ENCODE peak calls at places on chromosomes 3 and 15, in eight cellular contexts. N, F, C, Q, V, E, O and I are unnamed samples.

GRCh38 chr3:188598872-188599271 is 444.9 kb downstream of the LPP start:
- DNase-seq in N (no peak), F (no peak), C (no peak), Q (no peak), V (no peak), E (no peak), O (no peak), I (no peak)

GRCh38 chr3:159619341-159619885 is 369.2 kb upstream of the IL12A start:
- DNase-seq in N (no peak), F (no peak), C (peak; percentile 61), Q (no peak), V (no peak), E (no peak), O (peak; percentile 41), I (no peak)

GRCh38 chr3:168093229-168093628 is 2.5 kb downstream of the GOLIM4 start:
- DNase-seq in N (no peak), F (no peak), C (no peak), Q (no peak), V (no peak), E (no peak), O (no peak), I (no peak)

GRCh38 chr15:33126559-33127290 is 67.8 kb downstream of the FMN1 start:
- DNase-seq in N (peak; percentile 95), F (peak; percentile 67), C (no peak), Q (peak; percentile 45), V (peak; percentile 34), E (peak; percentile 68), O (peak; percentile 91), I (peak; percentile 80)

GRCh38 chr3:180804871-180805430 is 107.5 kb upstream of the FXR1 start:
- DNase-seq in N (no peak), F (no peak), C (no peak), Q (no peak), V (no peak), E (no peak), O (peak; percentile 54), I (peak; percentile 6)

GRCh38 chr3:47791193-47791855 is 9.6 kb upstream of the SMARCC1 start:
- DNase-seq in N (no peak), F (no peak), C (no peak), Q (no peak), V (no peak), E (no peak), O (no peak), I (no peak)

GRCh38 chr15:89964555-89964954 is 36.6 kb upstream of the ZNF710 start:
- DNase-seq in N (no peak), F (no peak), C (no peak), Q (peak; percentile 32), V (no peak), E (peak; percentile 41), O (no peak), I (no peak)

GRCh38 chr3:27451845-27452244 is 32.3 kb downstream of the SLC4A7 start:
- DNase-seq in N (no peak), F (no peak), C (peak; percentile 45), Q (no peak), V (no peak), E (no peak), O (no peak), I (no peak)

GRCh38 chr3:57397175-57398026 is 104.9 kb upstream of the ASB14 start:
- DNase-seq in N (no peak), F (peak; percentile 53), C (peak; percentile 58), Q (peak; percentile 56), V (peak; percentile 85), E (peak; percentile 52), O (peak; percentile 19), I (peak; percentile 10)

GRCh38 chr15:67225336-67225735 is 29.1 kb downstream of the AAGAB start:
- DNase-seq in N (no peak), F (no peak), C (no peak), Q (no peak), V (no peak), E (no peak), O (peak; percentile 36), I (no peak)

GRCh38 chr3:131501949-131502348 is 822 bp downstream of the MRPL3 start:
- DNase-seq in N (no peak), F (no peak), C (peak; percentile 37), Q (no peak), V (peak; percentile 23), E (no peak), O (no peak), I (no peak)

GRCh38 chr15:56598991-56599390 is 134.1 kb upstream of the MNS1 start:
- DNase-seq in N (no peak), F (no peak), C (no peak), Q (no peak), V (no peak), E (no peak), O (peak; percentile 49), I (peak; percentile 38)

GRCh38 chr3:64109438-64109837 is 86.1 kb upstream of the PSMD6 start:
- DNase-seq in N (no peak), F (no peak), C (no peak), Q (no peak), V (no peak), E (no peak), O (no peak), I (no peak)

GRCh38 chr15:79516646-79517045 is 84.5 kb downstream of the MINAR1 start:
- DNase-seq in N (no peak), F (no peak), C (no peak), Q (no peak), V (no peak), E (no peak), O (no peak), I (no peak)

GRCh38 chr15:75202251-75203016 is 752 bp downstream of the C15orf39 start:
- DNase-seq in N (peak; percentile 59), F (peak; percentile 85), C (peak; percentile 70), Q (peak; percentile 87), V (peak; percentile 94), E (peak; percentile 78), O (peak; percentile 47), I (no peak)

GRCh38 chr15:89494006-89494405 is 2.4 kb downstream of the RHCG start:
- DNase-seq in N (no peak), F (no peak), C (no peak), Q (no peak), V (no peak), E (no peak), O (no peak), I (no peak)

DNA sequence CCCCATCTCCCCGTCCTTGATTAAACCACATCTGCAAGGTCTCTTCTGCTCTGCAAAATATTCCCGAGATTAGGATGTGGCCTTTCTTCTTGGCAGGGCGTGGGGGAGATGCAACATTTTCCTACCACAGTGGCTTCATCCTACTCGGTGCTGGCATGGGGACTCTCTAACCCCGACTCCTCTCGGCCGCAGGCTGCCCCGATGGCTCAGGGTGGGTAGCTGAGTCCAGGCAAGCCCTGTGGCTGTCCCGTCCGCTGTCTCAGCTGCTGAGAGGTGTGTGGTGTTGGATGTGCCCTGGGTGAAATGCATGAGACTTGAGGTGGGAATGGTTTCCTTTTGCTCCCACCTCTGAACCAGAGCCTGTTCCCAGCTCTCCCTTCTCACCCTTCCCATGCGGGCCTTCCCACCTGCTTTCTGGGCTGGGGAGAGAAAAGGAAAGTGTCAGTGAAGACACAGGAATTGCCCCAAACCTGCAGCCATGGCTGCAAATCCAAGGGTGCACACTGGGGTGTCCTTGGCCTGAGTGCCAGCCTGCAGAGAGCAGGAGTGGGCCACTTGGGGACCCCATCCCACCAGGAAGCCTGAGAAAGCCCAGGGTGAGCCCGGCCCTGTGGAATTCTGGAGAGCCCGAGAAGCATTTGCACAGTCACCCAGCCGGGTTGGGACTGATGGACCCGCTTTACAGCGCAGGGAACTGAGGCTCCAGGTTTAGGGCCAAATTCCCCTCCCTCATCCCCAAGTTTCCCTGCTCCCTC is 115.0 kb downstream of the FBLN2 start:
- DNase-seq in N (no peak), F (no peak), C (no peak), Q (no peak), V (no peak), E (no peak), O (no peak), I (no peak)
- H3K4me3 ChIP-seq in N (no peak overlapping the region), F (no peak overlapping the region), C (no peak overlapping the region), Q (no peak overlapping the region), V (no peak overlapping the region), E (no peak overlapping the region), O (no peak overlapping the region), I (no peak overlapping the region)

GRCh38 chr3:50982540-50983325 is 308.0 kb downstream of the DOCK3 start:
- DNase-seq in N (no peak), F (no peak), C (no peak), Q (no peak), V (no peak), E (no peak), O (no peak), I (no peak)

GRCh38 chr3:50983887-50984286 is 309.2 kb downstream of the DOCK3 start:
- DNase-seq in N (no peak), F (no peak), C (no peak), Q (no peak), V (no peak), E (no peak), O (no peak), I (no peak)

DNA sequence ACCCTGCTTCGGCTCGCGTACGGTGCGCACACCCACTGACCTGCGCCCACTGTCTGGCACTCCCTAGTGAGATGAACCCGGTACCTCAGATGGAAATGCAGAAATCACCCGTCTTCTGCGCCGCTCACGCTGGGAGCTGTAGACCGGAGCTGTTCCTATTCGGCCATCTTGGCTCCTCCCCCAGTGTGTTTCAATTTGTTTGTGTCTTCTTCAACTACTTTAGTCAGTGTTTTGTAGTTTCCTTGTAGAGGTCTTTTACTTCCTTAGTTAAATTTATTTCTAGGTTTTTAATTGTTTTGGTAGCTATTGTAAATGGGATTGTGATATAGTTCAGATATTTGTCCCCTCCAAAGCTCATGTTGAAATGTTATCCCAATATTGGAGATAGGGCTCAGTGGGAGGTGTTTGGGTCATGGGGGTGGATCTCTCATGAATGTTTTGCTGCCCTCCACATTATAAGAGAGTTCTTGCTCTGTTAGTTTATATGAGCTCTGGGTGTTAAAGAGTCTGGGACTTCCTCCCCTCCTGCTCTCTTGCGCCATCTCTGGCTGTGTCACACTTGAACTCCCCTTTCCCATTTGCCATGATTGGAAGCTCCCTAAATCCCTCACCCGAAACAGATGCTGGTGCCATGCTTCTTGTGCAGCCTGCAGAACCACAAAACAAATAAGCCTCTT is 304.4 kb downstream of the DOCK3 start:
- DNase-seq in N (no peak), F (no peak), C (no peak), Q (no peak), V (no peak), E (no peak), O (no peak), I (no peak)
- TF ChIP-seq CTCF in N (no peak), F (no peak), C (no peak), Q (no peak), V (no peak), E (no peak), O (no peak), I (peak; percentile 38)

DNA sequence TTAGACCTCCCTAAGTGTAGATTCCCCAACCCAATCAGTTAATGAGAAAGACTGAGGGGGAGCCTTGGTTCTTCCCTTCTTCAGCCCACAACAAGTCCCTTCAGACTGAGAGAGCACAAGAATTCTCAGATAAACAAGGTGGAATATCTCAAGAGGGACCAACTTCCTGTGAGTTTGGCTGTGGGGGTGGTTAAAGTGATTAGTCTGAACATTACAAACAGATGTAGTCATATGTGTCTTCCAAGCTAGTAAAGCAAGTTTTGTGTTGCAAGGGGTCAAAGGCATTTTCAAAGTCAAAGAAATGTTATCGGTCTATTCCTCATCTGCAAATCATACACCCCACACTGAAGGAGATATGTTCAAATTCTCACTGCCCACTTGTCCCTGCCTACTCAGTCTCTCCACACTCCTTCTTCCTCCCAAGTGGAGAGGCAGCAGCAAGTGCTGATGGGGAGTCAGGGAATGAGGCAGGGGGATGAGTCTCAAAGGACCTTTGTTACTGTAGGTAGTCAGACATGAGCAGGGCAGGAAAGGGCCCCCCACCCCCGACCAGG is 242.6 kb downstream of the FAM43A start:
- DNase-seq in N (peak; percentile 26), F (no peak), C (peak; percentile 60), Q (no peak), V (no peak), E (peak; percentile 22), O (peak; percentile 62), I (no peak)
- H3K4me3 ChIP-seq in N (no peak overlapping the region), F (no peak overlapping the region), C (no peak overlapping the region), Q (no peak overlapping the region), V (no peak overlapping the region), E (no peak overlapping the region), O (no peak overlapping the region), I (no peak overlapping the region)

GRCh38 chr3:190718097-190718496 is 144.4 kb downstream of the GMNC start:
- DNase-seq in N (no peak), F (no peak), C (no peak), Q (no peak), V (no peak), E (no peak), O (no peak), I (no peak)
- TF ChIP-seq CTCF in N (peak; percentile 8), F (no peak), C (no peak), Q (no peak), V (no peak), E (no peak), O (no peak), I (no peak)